ENCODE peak calls at places on chromosomes 3 and 15, in eight cellular contexts. One of them, this sample, is unnamed.

GRCh38 chr3:53223541-53223966 is 32.3 kb downstream of the TKT start:
- DNase-seq in A673: no peak
- DNase-seq in left cardiac atrium: no peak
- DNase-seq in mucosa of gallbladder: no peak
- DNase-seq in AG10803: no peak
- DNase-seq in GM06990: no peak
- DNase-seq in HS-27A: no peak
- DNase-seq in NCI-H446 treated with DMSO at 0.1 percent for 48 hours: no peak
- DNase-seq in this sample: no peak

GRCh38 chr3:187922704-187923393 is 177.6 kb upstream of the BCL6 start:
- DNase-seq in A673: no peak
- DNase-seq in left cardiac atrium: no peak
- DNase-seq in HS-27A: no peak
- DNase-seq in mucosa of gallbladder: no peak
- DNase-seq in AG10803: peak
- DNase-seq in GM06990: no peak
- DNase-seq in NCI-H446 treated with DMSO at 0.1 percent for 48 hours: no peak
- DNase-seq in this sample: peak

GRCh38 chr3:194245975-194246561 is 105.1 kb downstream of the CPN2 start:
- DNase-seq in A673: no peak
- DNase-seq in GM06990: no peak
- DNase-seq in AG10803: no peak
- DNase-seq in HS-27A: no peak
- DNase-seq in left cardiac atrium: no peak
- DNase-seq in NCI-H446 treated with DMSO at 0.1 percent for 48 hours: no peak
- DNase-seq in mucosa of gallbladder: no peak
- DNase-seq in this sample: peak

GRCh38 chr3:183818706-183819624 is 6.4 kb downstream of the MAP6D1 start:
- DNase-seq in HS-27A: no peak
- DNase-seq in NCI-H446 treated with DMSO at 0.1 percent for 48 hours: no peak
- DNase-seq in AG10803: no peak
- DNase-seq in GM06990: no peak
- DNase-seq in left cardiac atrium: no peak
- DNase-seq in mucosa of gallbladder: no peak
- DNase-seq in A673: no peak
- DNase-seq in this sample: no peak

GRCh38 chr15:74835312-74835823 is 7.6 kb downstream of the ULK3 start:
- DNase-seq in AG10803: peak
- DNase-seq in NCI-H446 treated with DMSO at 0.1 percent for 48 hours: peak
- DNase-seq in A673: peak
- DNase-seq in mucosa of gallbladder: peak
- DNase-seq in HS-27A: peak
- DNase-seq in GM06990: no peak
- DNase-seq in left cardiac atrium: peak
- DNase-seq in this sample: peak

GRCh38 chr3:123723527-123724168 is 138.8 kb upstream of the HACD2 start:
- DNase-seq in HS-27A: peak
- DNase-seq in left cardiac atrium: no peak
- DNase-seq in mucosa of gallbladder: peak
- DNase-seq in GM06990: peak
- DNase-seq in AG10803: peak
- DNase-seq in A673: peak
- DNase-seq in NCI-H446 treated with DMSO at 0.1 percent for 48 hours: peak
- DNase-seq in this sample: peak

GRCh38 chr3:135215516-135215915 is 420.5 kb downstream of the EPHB1 start:
- DNase-seq in GM06990: no peak
- DNase-seq in HS-27A: no peak
- DNase-seq in NCI-H446 treated with DMSO at 0.1 percent for 48 hours: no peak
- DNase-seq in left cardiac atrium: no peak
- DNase-seq in A673: no peak
- DNase-seq in mucosa of gallbladder: no peak
- DNase-seq in AG10803: peak
- DNase-seq in this sample: no peak

GRCh38 chr15:94205366-94205765 is 26.0 kb upstream of the MCTP2 start:
- DNase-seq in A673: peak
- DNase-seq in AG10803: peak
- DNase-seq in HS-27A: no peak
- DNase-seq in GM06990: no peak
- DNase-seq in mucosa of gallbladder: no peak
- DNase-seq in NCI-H446 treated with DMSO at 0.1 percent for 48 hours: no peak
- DNase-seq in left cardiac atrium: no peak
- DNase-seq in this sample: no peak

GRCh38 chr3:130537609-130538304 is 20.8 kb downstream of the COL6A6 start:
- DNase-seq in A673: peak
- DNase-seq in HS-27A: no peak
- DNase-seq in AG10803: no peak
- DNase-seq in NCI-H446 treated with DMSO at 0.1 percent for 48 hours: no peak
- DNase-seq in left cardiac atrium: no peak
- DNase-seq in GM06990: no peak
- DNase-seq in mucosa of gallbladder: no peak
- DNase-seq in this sample: peak

GRCh38 chr15:75369897-75370581 is 1.6 kb upstream of the MAN2C1 start:
- DNase-seq in A673: no peak
- DNase-seq in left cardiac atrium: no peak
- DNase-seq in mucosa of gallbladder: no peak
- DNase-seq in GM06990: no peak
- DNase-seq in AG10803: no peak
- DNase-seq in HS-27A: no peak
- DNase-seq in NCI-H446 treated with DMSO at 0.1 percent for 48 hours: no peak
- DNase-seq in this sample: no peak

GRCh38 chr3:108134555-108134880 is 43.7 kb upstream of the CD47 start:
- DNase-seq in mucosa of gallbladder: no peak
- DNase-seq in A673: no peak
- DNase-seq in left cardiac atrium: no peak
- DNase-seq in GM06990: no peak
- DNase-seq in NCI-H446 treated with DMSO at 0.1 percent for 48 hours: no peak
- DNase-seq in HS-27A: no peak
- DNase-seq in AG10803: no peak
- DNase-seq in this sample: no peak

GRCh38 chr3:187101184-187102072 is 37.9 kb downstream of the RPL39L start:
- DNase-seq in mucosa of gallbladder: peak
- DNase-seq in NCI-H446 treated with DMSO at 0.1 percent for 48 hours: no peak
- DNase-seq in GM06990: no peak
- DNase-seq in A673: peak
- DNase-seq in HS-27A: no peak
- DNase-seq in left cardiac atrium: peak
- DNase-seq in AG10803: peak
- DNase-seq in this sample: peak

GRCh38 chr15:26620528-26620927 is 152.3 kb downstream of the GABRB3 start:
- DNase-seq in mucosa of gallbladder: no peak
- DNase-seq in A673: no peak
- DNase-seq in left cardiac atrium: no peak
- DNase-seq in GM06990: no peak
- DNase-seq in AG10803: no peak
- DNase-seq in HS-27A: no peak
- DNase-seq in NCI-H446 treated with DMSO at 0.1 percent for 48 hours: no peak
- DNase-seq in this sample: no peak

GRCh38 chr3:169137076-169137475 is 526.4 kb downstream of the MECOM start:
- DNase-seq in GM06990: no peak
- DNase-seq in mucosa of gallbladder: no peak
- DNase-seq in A673: no peak
- DNase-seq in HS-27A: no peak
- DNase-seq in left cardiac atrium: no peak
- DNase-seq in AG10803: no peak
- DNase-seq in NCI-H446 treated with DMSO at 0.1 percent for 48 hours: no peak
- DNase-seq in this sample: no peak

GRCh38 chr3:124063168-124063909 is 71.4 kb upstream of the ROPN1 start:
- DNase-seq in mucosa of gallbladder: peak
- DNase-seq in NCI-H446 treated with DMSO at 0.1 percent for 48 hours: peak
- DNase-seq in HS-27A: no peak
- DNase-seq in AG10803: peak
- DNase-seq in A673: no peak
- DNase-seq in GM06990: no peak
- DNase-seq in left cardiac atrium: no peak
- DNase-seq in this sample: no peak

GRCh38 chr15:83030021-83030420 is 18.6 kb upstream of the C15orf40 start:
- DNase-seq in GM06990: no peak
- DNase-seq in AG10803: no peak
- DNase-seq in left cardiac atrium: no peak
- DNase-seq in HS-27A: peak
- DNase-seq in mucosa of gallbladder: no peak
- DNase-seq in A673: no peak
- DNase-seq in NCI-H446 treated with DMSO at 0.1 percent for 48 hours: no peak
- DNase-seq in this sample: peak

GRCh38 chr15:31323627-31324026 is 3.0 kb upstream of the KLF13 start:
- DNase-seq in HS-27A: no peak
- DNase-seq in GM06990: no peak
- DNase-seq in AG10803: no peak
- DNase-seq in NCI-H446 treated with DMSO at 0.1 percent for 48 hours: no peak
- DNase-seq in mucosa of gallbladder: no peak
- DNase-seq in left cardiac atrium: no peak
- DNase-seq in A673: no peak
- DNase-seq in this sample: no peak

GRCh38 chr3:129632977-129633376 is 26.5 kb upstream of the PLXND1 start:
- DNase-seq in A673: no peak
- DNase-seq in mucosa of gallbladder: no peak
- DNase-seq in HS-27A: no peak
- DNase-seq in left cardiac atrium: no peak
- DNase-seq in NCI-H446 treated with DMSO at 0.1 percent for 48 hours: no peak
- DNase-seq in AG10803: no peak
- DNase-seq in GM06990: no peak
- DNase-seq in this sample: no peak

GRCh38 chr3:90005448-90005847 is 898.0 kb downstream of the EPHA3 start:
- DNase-seq in AG10803: no peak
- DNase-seq in A673: no peak
- DNase-seq in HS-27A: no peak
- DNase-seq in GM06990: no peak
- DNase-seq in left cardiac atrium: no peak
- DNase-seq in mucosa of gallbladder: no peak
- DNase-seq in NCI-H446 treated with DMSO at 0.1 percent for 48 hours: no peak
- DNase-seq in this sample: no peak

GRCh38 chr3:77254967-77255831 is 215.3 kb downstream of the ROBO2 start:
- DNase-seq in GM06990: no peak
- DNase-seq in AG10803: peak
- DNase-seq in mucosa of gallbladder: peak
- DNase-seq in left cardiac atrium: no peak
- DNase-seq in HS-27A: peak
- DNase-seq in NCI-H446 treated with DMSO at 0.1 percent for 48 hours: peak
- DNase-seq in A673: peak
- DNase-seq in this sample: peak

GRCh38 chr3:13023251-13024055 is 49.8 kb downstream of the IQSEC1 start:
- DNase-seq in left cardiac atrium: peak
- DNase-seq in NCI-H446 treated with DMSO at 0.1 percent for 48 hours: no peak
- DNase-seq in HS-27A: no peak
- DNase-seq in mucosa of gallbladder: no peak
- DNase-seq in A673: no peak
- DNase-seq in GM06990: peak
- DNase-seq in AG10803: no peak
- DNase-seq in this sample: peak

GRCh38 chr3:134249935-134250716 is 533 bp downstream of the RYK start:
- DNase-seq in NCI-H446 treated with DMSO at 0.1 percent for 48 hours: peak
- DNase-seq in GM06990: peak
- DNase-seq in A673: peak
- DNase-seq in AG10803: peak
- DNase-seq in HS-27A: no peak
- DNase-seq in mucosa of gallbladder: peak
- DNase-seq in left cardiac atrium: peak
- DNase-seq in this sample: peak

GRCh38 chr3:15601046-15601398 is 347 bp downstream of the HACL1 start:
- DNase-seq in left cardiac atrium: no peak
- DNase-seq in NCI-H446 treated with DMSO at 0.1 percent for 48 hours: no peak
- DNase-seq in GM06990: no peak
- DNase-seq in mucosa of gallbladder: no peak
- DNase-seq in A673: no peak
- DNase-seq in HS-27A: no peak
- DNase-seq in AG10803: peak
- DNase-seq in this sample: no peak

GRCh38 chr15:38558714-38559059 is 5.9 kb downstream of the RASGRP1 start:
- DNase-seq in HS-27A: no peak
- DNase-seq in left cardiac atrium: no peak
- DNase-seq in GM06990: no peak
- DNase-seq in NCI-H446 treated with DMSO at 0.1 percent for 48 hours: no peak
- DNase-seq in A673: no peak
- DNase-seq in mucosa of gallbladder: no peak
- DNase-seq in AG10803: peak
- DNase-seq in this sample: peak

GRCh38 chr3:194329566-194329965 is 21.6 kb downstream of the CPN2 start:
- DNase-seq in GM06990: no peak
- DNase-seq in A673: no peak
- DNase-seq in HS-27A: no peak
- DNase-seq in AG10803: no peak
- DNase-seq in left cardiac atrium: no peak
- DNase-seq in NCI-H446 treated with DMSO at 0.1 percent for 48 hours: no peak
- DNase-seq in mucosa of gallbladder: no peak
- DNase-seq in this sample: no peak

GRCh38 chr3:51720292-51721061 is 13.6 kb downstream of the GRM2 start:
- DNase-seq in HS-27A: no peak
- DNase-seq in A673: no peak
- DNase-seq in GM06990: no peak
- DNase-seq in mucosa of gallbladder: no peak
- DNase-seq in AG10803: no peak
- DNase-seq in NCI-H446 treated with DMSO at 0.1 percent for 48 hours: no peak
- DNase-seq in left cardiac atrium: no peak
- DNase-seq in this sample: no peak

This sample was measured in cardiac fibroblast.